ENCODE peak calls at places on chromosomes 3 and 15, in seven cellular contexts. B is activated T-cell treated with anti-CD3 and anti-CD28 coated beads, Interleukin-2, amount 50 U/mL, for 72 hours; O is CD4-positive, alpha-beta T cell; T is T-helper 9 cell; X is left cardiac atrium; W is T-helper 2 cell; Z is CD8-positive, alpha-beta T cell. E is an unnamed sample.

GRCh38 chr15:68431792-68432401 is at the start of gene ITGA11:
- DNase-seq in B (no peak), O (no peak), T (no peak), X (peak), W (no peak), Z (no peak), E (no peak)

GRCh38 chr3:127651516-127652172 is 21.1 kb upstream of the ABTB1 start:
- DNase-seq in B (no peak), O (no peak), T (no peak), X (no peak), W (no peak), Z (no peak), E (no peak)

GRCh38 chr3:194908432-194908966 is 222.8 kb downstream of the FAM43A start:
- DNase-seq in B (no peak), O (no peak), T (no peak), X (no peak), W (no peak), Z (no peak), E (no peak)

GRCh38 chr3:148583793-148584192 is 113.9 kb upstream of the AGTR1 start:
- DNase-seq in B (no peak), O (no peak), T (no peak), X (no peak), W (no peak), Z (no peak), E (no peak)

GRCh38 chr3:174035317-174035886 is 637.9 kb downstream of the NLGN1 start:
- DNase-seq in B (no peak), O (no peak), T (no peak), X (no peak), W (no peak), Z (no peak), E (no peak)

GRCh38 chr3:66991478-66991877 is 6.6 kb upstream of the KBTBD8 start:
- DNase-seq in B (no peak), O (no peak), T (no peak), X (no peak), W (no peak), Z (no peak), E (no peak)

GRCh38 chr15:59295742-59296090 is 77.0 kb downstream of the MYO1E start:
- DNase-seq in B (no peak), O (no peak), T (no peak), X (no peak), W (no peak), Z (no peak), E (no peak)

GRCh38 chr3:128378631-128379347 is 87.9 kb downstream of the DNAJB8 start:
- DNase-seq in B (no peak), O (no peak), T (no peak), X (peak), W (no peak), Z (no peak), E (no peak)

GRCh38 chr15:27532358-27532757 is 561.4 kb downstream of the GABRG3 start:
- DNase-seq in B (no peak), O (no peak), T (no peak), X (no peak), W (no peak), Z (no peak), E (no peak)

E was measured in T follicular helper cell.